ENCODE peak calls at places on chromosomes 16 and 17, in five cellular contexts. P is HFF-Myc; I is neural progenitor cell; Z is nucleus accumbens; U is stimulated activated CD8-positive, alpha-beta memory T cell treated with anti-CD3 and anti-CD28 coated beads, Interleukin-4, amount 100 ng/mL, for 1 hour. M is an unnamed sample.

GRCh38 chr16:75096730-75097129 is 19.9 kb downstream of the LDHD start:
- DNase-seq in I (peak; percentile 47), Z (no peak), U (no peak), P (no peak), M (no peak)

GRCh38 chr17:18319604-18320256 is 4.6 kb downstream of the SMCR8 start:
- DNase-seq in I (peak; percentile 80), U (no peak), Z (no peak), P (peak; percentile 29), M (no peak)

GRCh38 chr17:82236142-82236971 is 7.5 kb downstream of the SLC16A3 start:
- DNase-seq in P (no peak), U (no peak), I (peak; percentile 86), Z (peak; percentile 44), M (peak; percentile 84)

GRCh38 chr16:8173111-8173644 is 417.1 kb downstream of the TMEM114 start:
- DNase-seq in Z (peak; percentile 10), P (peak; percentile 32), I (peak; percentile 92), U (no peak), M (peak; percentile 9)

GRCh38 chr16:228917-229730 is at the start of gene LUC7L:
- DNase-seq in P (peak; percentile 40), I (peak; percentile 97), U (peak; percentile 74), Z (peak; percentile 91), M (peak; percentile 89)

GRCh38 chr17:36088559-36089376 is 1.2 kb downstream of the CCL3 start:
- DNase-seq in Z (no peak), U (no peak), I (peak; percentile 8), P (no peak), M (no peak)

GRCh38 chr16:84559311-84559932 is 55.0 kb upstream of the MEAK7 start:
- DNase-seq in Z (no peak), I (no peak), P (no peak), U (no peak), M (no peak)

GRCh38 chr17:66416207-66416940 is 114.0 kb downstream of the PRKCA start:
- DNase-seq in I (peak; percentile 39), Z (no peak), P (no peak), U (no peak), M (no peak)

GRCh38 chr17:39671651-39672521 is 3.6 kb downstream of the PNMT start:
- DNase-seq in Z (no peak), U (no peak), I (peak; percentile 79), P (no peak), M (peak; percentile 64)

GRCh38 chr17:46879101-46879500 is 27.7 kb downstream of the WNT9B start:
- DNase-seq in U (no peak), I (no peak), P (no peak), Z (no peak), M (no peak)

GRCh38 chr17:42017866-42018200 is 594 bp upstream of the DNAJC7 start:
- DNase-seq in Z (no peak), P (no peak), U (no peak), I (peak; percentile 74), M (no peak)

GRCh38 chr17:28457890-28458289 is 15.6 kb upstream of the SLC13A2 start:
- DNase-seq in Z (no peak), I (no peak), U (no peak), P (no peak), M (no peak)

GRCh38 chr17:60392845-60393702 is 1.1 kb upstream of the USP32 start:
- DNase-seq in I (peak; percentile 14), Z (no peak), U (no peak), P (no peak), M (no peak)

GRCh38 chr17:6456914-6457687 is 12.8 kb downstream of the PIMREG start:
- DNase-seq in I (no peak), P (no peak), Z (no peak), U (no peak), M (no peak)

GRCh38 chr17:79090503-79091372 is 16.1 kb downstream of the ENGASE start:
- DNase-seq in U (no peak), P (no peak), I (no peak), Z (no peak), M (no peak)